ENCODE peak calls at places on chromosome 4, in ten cellular contexts. B is GM12878, W is Panc1, J is vagina, S is breast epithelium, Z is SK-N-SH, M is HCT116, P is HL-60, E is sigmoid colon, K is stomach. V is an unnamed sample.

GRCh38 chr4:87391783-87392054 is 731 bp upstream of the HSD17B11 start:
- DNase-seq in B (no peak), W (no peak), J (no peak), S (no peak), Z (peak), M (no peak), P (no peak), E (no peak), K (no peak), V (no peak)

GRCh38 chr4:126268106-126268505 is 953.4 kb downstream of the FAT4 start:
- DNase-seq in B (no peak), W (no peak), J (no peak), S (no peak), Z (no peak), M (no peak), P (no peak), E (no peak), K (no peak), V (no peak)

GRCh38 chr4:134215636-134216340 is 14.2 kb upstream of the PABPC4L start:
- DNase-seq in B (no peak), W (no peak), J (no peak), S (no peak), Z (no peak), M (no peak), P (no peak), E (no peak), K (no peak), V (no peak)

GRCh38 chr4:1113311-1114009 is at the start of gene RNF212:
- DNase-seq in B (no peak), W (no peak), J (peak), S (no peak), Z (peak), M (no peak), P (no peak), E (no peak), K (peak), V (no peak)

GRCh38 chr4:48454591-48454990 is 28.6 kb upstream of the SLC10A4 start:
- DNase-seq in B (no peak), W (no peak), J (no peak), S (no peak), Z (no peak), M (no peak), P (no peak), E (no peak), K (no peak), V (no peak)

GRCh38 chr4:157280673-157281072 is 60.1 kb downstream of the GRIA2 start:
- DNase-seq in B (no peak), W (no peak), J (no peak), S (no peak), Z (no peak), M (no peak), P (no peak), E (no peak), K (no peak), V (no peak)

GRCh38 chr4:4260185-4260751 is 12.2 kb upstream of the TMEM128 start:
- DNase-seq in B (no peak), W (no peak), J (no peak), S (no peak), Z (peak), M (peak), P (no peak), E (no peak), K (no peak), V (no peak)

GRCh38 chr4:47135210-47135609 is 103.8 kb downstream of the GABRB1 start:
- DNase-seq in B (no peak), W (no peak), J (no peak), S (no peak), Z (no peak), M (no peak), P (no peak), E (no peak), K (no peak), V (no peak)

GRCh38 chr4:151197258-151197657 is 79.7 kb upstream of the PRSS48 start:
- DNase-seq in B (no peak), W (no peak), J (no peak), S (no peak), Z (no peak), M (no peak), P (no peak), E (peak), K (no peak), V (no peak)

GRCh38 chr4:168139336-168139735 is 47.0 kb downstream of the ANXA10 start:
- DNase-seq in B (no peak), W (no peak), J (no peak), S (no peak), Z (no peak), M (no peak), P (no peak), E (no peak), K (no peak), V (no peak)

GRCh38 chr4:39664828-39665731 is 26.4 kb upstream of the SMIM14 start:
- DNase-seq in B (no peak), W (no peak), J (no peak), S (no peak), Z (no peak), M (no peak), P (no peak), E (no peak), K (no peak), V (no peak)

GRCh38 chr4:151842430-151843079 is 81.7 kb upstream of the GATB start:
- DNase-seq in B (no peak), W (no peak), J (no peak), S (no peak), Z (no peak), M (no peak), P (no peak), E (no peak), K (no peak), V (no peak)

GRCh38 chr4:152014280-152014679 is 253.5 kb upstream of the GATB start:
- DNase-seq in B (peak), W (no peak), J (no peak), S (no peak), Z (no peak), M (no peak), P (no peak), E (no peak), K (no peak), V (no peak)

GRCh38 chr4:181685461-181685860 is 557.7 kb upstream of the TENM3 start:
- DNase-seq in B (no peak), W (no peak), J (no peak), S (no peak), Z (no peak), M (no peak), P (no peak), E (no peak), K (no peak), V (no peak)

GRCh38 chr4:133866328-133866699 is 335.3 kb downstream of the PABPC4L start:
- DNase-seq in B (no peak), W (no peak), J (no peak), S (no peak), Z (no peak), M (no peak), P (no peak), E (no peak), K (no peak), V (no peak)

GRCh38 chr4:126627255-126627654 is 1005.5 kb upstream of the INTU start:
- DNase-seq in B (no peak), W (no peak), J (no peak), S (no peak), Z (peak), M (peak), P (no peak), E (no peak), K (no peak), V (no peak)

GRCh38 chr4:108972613-108973283 is 209.9 kb upstream of the ETNPPL start:
- DNase-seq in B (peak), W (no peak), J (no peak), S (no peak), Z (no peak), M (no peak), P (no peak), E (no peak), K (no peak), V (no peak)

DNA sequence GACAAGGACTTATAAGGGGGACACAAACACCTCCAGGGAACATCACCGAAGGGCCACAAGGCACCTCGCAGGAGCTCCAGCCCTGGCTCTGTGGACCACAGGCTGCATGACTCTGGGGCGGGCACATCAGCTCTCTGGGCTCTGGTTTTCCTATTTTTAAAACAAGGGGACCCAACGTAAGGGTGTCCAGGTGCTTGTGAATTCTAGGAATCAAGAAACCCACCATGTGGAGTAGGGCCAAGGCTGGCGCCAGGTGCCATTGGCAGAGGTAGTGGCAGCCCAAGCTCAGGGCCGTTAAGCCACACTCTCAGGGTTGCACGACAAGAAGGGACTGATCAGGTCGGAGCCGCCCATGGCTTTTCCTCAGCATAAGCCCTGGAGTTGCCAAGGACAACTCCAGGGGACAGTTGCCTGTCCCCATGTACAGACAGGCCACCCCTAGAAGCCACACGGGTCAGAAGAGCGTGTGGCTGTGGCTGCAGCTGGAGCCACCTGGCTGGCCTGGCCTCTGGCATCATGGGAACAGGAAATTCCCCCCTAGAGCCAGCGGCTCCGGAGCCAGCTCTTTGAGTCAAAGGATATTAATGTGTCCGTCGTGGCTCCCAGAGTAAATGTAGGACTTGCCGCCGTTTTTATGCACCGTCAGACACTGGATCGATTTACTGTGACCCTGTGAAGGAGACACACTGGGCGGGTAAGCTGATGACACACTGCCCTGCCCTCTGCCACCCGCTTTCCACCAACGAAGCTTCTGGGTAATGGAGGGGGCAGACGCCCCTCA is 32.5 kb downstream of the WDR1 start:
- DNase-seq in B (no peak), W (no peak), J (no peak), S (peak), Z (peak), M (no peak), P (no peak), E (peak), K (peak), V (peak)
- TF ChIP-seq POLR2AphosphoS5 in B (peak), W (no peak), J (no peak), S (no peak), Z (no peak), M (no peak), P (no peak), E (no peak), K (no peak), V (no peak)

DNA sequence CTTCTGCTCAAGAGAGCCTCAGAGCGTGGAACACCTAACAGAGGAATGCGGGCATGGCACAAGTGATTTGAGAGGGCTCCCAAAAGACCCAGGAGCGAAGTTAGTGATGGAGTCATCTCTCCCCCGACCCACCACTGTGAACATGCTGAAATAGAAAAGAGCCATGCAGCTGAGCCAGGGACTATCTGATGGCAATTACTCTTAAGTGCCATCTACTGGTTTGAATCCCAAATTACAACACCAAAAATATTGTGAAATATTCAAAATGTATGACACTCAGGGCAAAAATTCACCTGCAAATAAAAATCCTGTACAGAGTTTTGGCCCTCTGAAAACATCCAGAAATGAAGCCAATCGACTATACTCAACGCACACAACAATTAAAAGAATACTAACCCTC is 2038.9 kb upstream of the ADGRL3 start:
- DNase-seq in B (no peak), W (no peak), J (no peak), S (no peak), Z (no peak), M (no peak), P (no peak), E (no peak), K (no peak), V (no peak)
- TF ChIP-seq CTCF in B (peak), W (peak), J (no peak), S (no peak), Z (peak), M (no peak), P (no peak), E (no peak), K (no peak), V (no peak)

DNA sequence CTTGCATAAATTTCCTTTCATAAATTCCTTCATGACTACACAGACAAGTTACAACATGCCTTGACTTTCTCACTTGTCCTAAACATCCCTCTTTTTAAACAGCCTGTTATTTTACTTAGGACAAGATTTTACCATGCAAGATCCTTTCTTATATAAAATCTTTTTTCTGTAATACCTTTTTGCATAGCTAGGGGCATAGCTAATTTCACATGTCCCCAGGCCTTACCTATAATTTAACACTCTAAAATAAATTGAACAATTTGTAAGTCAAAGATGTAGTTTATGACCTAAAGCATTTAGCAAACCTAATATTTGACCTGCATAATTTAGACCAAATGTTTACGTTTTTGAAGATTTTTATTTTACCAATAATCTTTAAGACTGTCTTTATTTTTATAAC is 396.3 kb upstream of the FSTL5 start:
- DNase-seq in B (no peak), W (no peak), J (no peak), S (no peak), Z (no peak), M (no peak), P (no peak), E (no peak), K (no peak), V (no peak)
- TF ChIP-seq POLR2AphosphoS5 in B (no peak), W (no peak), J (no peak), S (no peak), Z (no peak), M (no peak), P (no peak), E (no peak), K (no peak), V (no peak)

GRCh38 chr4:11976726-11977263 is 548.1 kb upstream of the HS3ST1 start:
- DNase-seq in B (no peak), W (no peak), J (no peak), S (no peak), Z (no peak), M (no peak), P (no peak), E (no peak), K (no peak), V (no peak)
- TF ChIP-seq CTCF in B (no peak), W (no peak), J (no peak), S (no peak), Z (no peak), M (no peak), P (no peak), E (no peak), K (no peak), V (no peak)

GRCh38 chr4:158914178-158914577 is 145.4 kb downstream of the FNIP2 start:
- DNase-seq in B (no peak), W (no peak), J (no peak), S (no peak), Z (no peak), M (no peak), P (no peak), E (no peak), K (no peak), V (no peak)
- TF ChIP-seq POLR2AphosphoS5 in B (no peak), W (no peak), J (peak), S (no peak), Z (no peak), M (no peak), P (no peak), E (no peak), K (peak), V (no peak)

GRCh38 chr4:3074078-3074845 is at the start of the genes HTT and HTT-AS:
- DNase-seq in B (peak), W (peak), J (peak), S (peak), Z (peak), M (peak), P (peak), E (peak), K (peak), V (peak)
- TF ChIP-seq CTCF in B (no peak), W (no peak), J (no peak), S (no peak), Z (no peak), M (no peak), P (no peak), E (no peak), K (peak), V (peak)

GRCh38 chr4:73603854-73604584 is 16.2 kb downstream of the RASSF6 start:
- DNase-seq in B (no peak), W (no peak), J (no peak), S (no peak), Z (no peak), M (no peak), P (no peak), E (no peak), K (no peak), V (no peak)
- TF ChIP-seq POLR2AphosphoS5 in B (no peak), W (no peak), J (no peak), S (no peak), Z (no peak), M (no peak), P (no peak), E (no peak), K (peak), V (no peak)

GRCh38 chr4:55884093-55884850 is 30.8 kb downstream of the EXOC1 start:
- DNase-seq in B (no peak), W (no peak), J (no peak), S (no peak), Z (no peak), M (no peak), P (no peak), E (no peak), K (no peak), V (no peak)

GRCh38 chr4:55884851-55885219 is 31.4 kb downstream of the EXOC1 start:
- DNase-seq in B (no peak), W (no peak), J (no peak), S (no peak), Z (no peak), M (no peak), P (no peak), E (no peak), K (no peak), V (no peak)

GRCh38 chr4:55887594-55887993 is 34.1 kb downstream of the EXOC1 start:
- DNase-seq in B (no peak), W (no peak), J (no peak), S (no peak), Z (no peak), M (no peak), P (no peak), E (no peak), K (no peak), V (no peak)
- TF ChIP-seq CTCF in B (no peak), W (peak), J (no peak), S (no peak), Z (peak), M (peak), P (no peak), E (no peak), K (no peak), V (no peak)

V was measured in upper lobe of left lung.